ENCODE peak calls at places on chromosomes 2 and 18, in ten cellular contexts. E is fibroblast of lung, M is upper lobe of right lung, T is transverse colon, P is heart right ventricle, N is A549, B is fibroblast of the aortic adventitia, A is ascending aorta, G is left lung, C is keratinocyte. D is an unnamed sample.

GRCh38 chr18:73043231-73044000 is 175.6 kb upstream of the NETO1 start:
- DNase-seq in M (no peak), G (no peak), E (no peak), B (no peak), C (no peak), N (no peak), P (no peak), A (no peak), T (no peak), D (no peak)

GRCh38 chr18:57813245-57813644 is 10.1 kb upstream of the ATP8B1 start:
- DNase-seq in A (no peak), G (no peak), E (peak), T (no peak), N (peak), M (no peak), B (peak), C (peak), P (no peak), D (peak)

GRCh38 chr2:128486640-128487375 is 168.1 kb upstream of the HS6ST1 start:
- DNase-seq in E (no peak), M (peak), A (peak), C (no peak), P (no peak), T (no peak), G (no peak), N (no peak), B (no peak), D (no peak)

GRCh38 chr2:21220930-21221329 is 97.2 kb downstream of the TDRD15 start:
- DNase-seq in A (peak), T (no peak), N (no peak), E (no peak), C (peak), G (no peak), P (no peak), M (no peak), B (no peak), D (peak)

GRCh38 chr2:43083278-43083677 is 143.1 kb downstream of the ZFP36L2 start:
- DNase-seq in N (no peak), T (no peak), P (peak), A (no peak), C (no peak), M (no peak), E (peak), B (peak), G (no peak), D (no peak)

GRCh38 chr18:9106800-9107574 is 4.5 kb downstream of the NDUFV2 start:
- DNase-seq in C (no peak), P (no peak), G (no peak), E (no peak), M (no peak), A (no peak), N (no peak), B (no peak), T (no peak), D (no peak)

GRCh38 chr18:45606007-45606406 is 9.3 kb upstream of the SLC14A2 start:
- DNase-seq in A (no peak), E (no peak), T (no peak), B (no peak), N (no peak), P (no peak), G (no peak), M (no peak), C (no peak), D (no peak)

GRCh38 chr2:693606-694005 is 16.4 kb upstream of the TMEM18 start:
- DNase-seq in N (no peak), A (no peak), P (no peak), G (no peak), T (no peak), B (no peak), C (no peak), M (no peak), E (peak), D (no peak)

GRCh38 chr2:29844713-29845320 is 76.6 kb downstream of the ALK start:
- DNase-seq in P (no peak), T (no peak), B (peak), G (no peak), N (no peak), M (no peak), A (no peak), E (no peak), C (no peak), D (no peak)

GRCh38 chr2:158936978-158937377 is 31.5 kb upstream of the TANC1 start:
- DNase-seq in T (no peak), P (peak), N (no peak), C (peak), G (peak), A (no peak), B (peak), E (peak), M (no peak), D (no peak)

GRCh38 chr18:70234667-70235459 is 29.4 kb upstream of the RTTN start:
- DNase-seq in C (no peak), T (no peak), N (peak), M (no peak), G (no peak), A (no peak), E (peak), B (no peak), P (peak), D (no peak)

GRCh38 chr2:127619901-127620705 is 25.9 kb upstream of the GPR17 start:
- DNase-seq in A (peak), N (no peak), T (peak), G (peak), P (peak), M (peak), C (no peak), B (no peak), E (no peak), D (no peak)

GRCh38 chr18:60873708-60874107 is 459.5 kb upstream of the CDH20 start:
- DNase-seq in M (no peak), A (no peak), G (no peak), C (no peak), N (no peak), B (peak), P (no peak), E (peak), T (no peak), D (no peak)

GRCh38 chr2:75570948-75571729 is 10.4 kb upstream of the EVA1A start:
- DNase-seq in P (peak), T (no peak), M (no peak), C (no peak), N (no peak), A (no peak), B (peak), E (peak), G (peak), D (peak)

GRCh38 chr2:234411793-234412192 is 85.1 kb downstream of the ARL4C start:
- DNase-seq in P (no peak), B (no peak), G (no peak), A (no peak), E (no peak), M (no peak), T (no peak), C (no peak), N (no peak), D (no peak)

GRCh38 chr2:127118467-127118866 is 11.5 kb upstream of the BIN1 start:
- DNase-seq in E (no peak), M (no peak), P (no peak), G (no peak), A (no peak), N (no peak), T (no peak), B (no peak), C (no peak), D (no peak)

GRCh38 chr2:46982356-46983064 is 66.9 kb upstream of the MCFD2 start:
- DNase-seq in P (no peak), E (no peak), C (no peak), T (no peak), B (peak), A (no peak), G (no peak), M (no peak), N (no peak), D (no peak)

GRCh38 chr2:15816226-15816625 is 124.1 kb upstream of the MYCN start:
- DNase-seq in G (no peak), M (no peak), N (no peak), T (no peak), E (no peak), C (no peak), A (no peak), P (no peak), B (no peak), D (no peak)

GRCh38 chr2:436203-436602 is 148.3 kb upstream of the ALKAL2 start:
- DNase-seq in E (no peak), N (no peak), G (no peak), T (no peak), C (no peak), A (no peak), B (no peak), M (no peak), P (no peak), D (no peak)

GRCh38 chr2:121897335-121897970 is 142.0 kb downstream of the TSN start:
- DNase-seq in E (peak), T (no peak), G (no peak), P (no peak), B (peak), N (peak), C (no peak), M (no peak), A (no peak), D (no peak)

GRCh38 chr2:42252464-42252863 is 83.3 kb downstream of the EML4 start:
- DNase-seq in A (no peak), B (no peak), T (no peak), N (no peak), P (no peak), C (no peak), G (no peak), M (no peak), E (no peak), D (no peak)

GRCh38 chr18:79544386-79544963 is 135.1 kb upstream of the CTDP1 start:
- DNase-seq in M (peak), B (no peak), A (no peak), P (no peak), N (no peak), C (no peak), T (no peak), G (peak), E (no peak), D (no peak)

GRCh38 chr2:232541195-232541960 is 1.9 kb downstream of the CHRNG start:
- DNase-seq in E (no peak), M (peak), C (no peak), N (no peak), P (no peak), B (no peak), G (no peak), T (no peak), A (no peak), D (no peak)

GRCh38 chr2:144504191-144504590 is 15.7 kb downstream of the ZEB2 start:
- DNase-seq in G (no peak), P (no peak), A (no peak), N (no peak), M (no peak), E (no peak), C (no peak), T (no peak), B (no peak), D (no peak)

GRCh38 chr2:207854484-207855386 is 85.0 kb upstream of the FZD5 start:
- DNase-seq in A (no peak), M (no peak), G (no peak), E (no peak), C (no peak), T (no peak), P (no peak), N (no peak), B (peak), D (peak)

GRCh38 chr2:239153806-239154591 is 246.8 kb downstream of the HDAC4 start:
- DNase-seq in P (no peak), E (no peak), M (peak), G (no peak), T (no peak), A (peak), B (no peak), C (no peak), N (no peak), D (no peak)

GRCh38 chr18:49613141-49613641 is 51.3 kb downstream of the LIPG start:
- DNase-seq in C (no peak), A (no peak), G (no peak), M (no peak), P (no peak), N (no peak), B (no peak), T (no peak), E (no peak), D (no peak)

GRCh38 chr18:79405781-79406575 is 10.2 kb downstream of the NFATC1 start:
- DNase-seq in P (peak), C (no peak), A (peak), N (no peak), M (peak), E (no peak), G (peak), B (no peak), T (peak), D (no peak)

GRCh38 chr2:222024934-222025890 is 273.6 kb downstream of the PAX3 start:
- DNase-seq in M (no peak), P (no peak), E (peak), C (no peak), B (peak), G (no peak), A (no peak), T (no peak), N (peak), D (no peak)

GRCh38 chr2:222025891-222026271 is 272.9 kb downstream of the PAX3 start:
- DNase-seq in P (no peak), A (no peak), E (no peak), N (no peak), M (no peak), T (no peak), B (no peak), G (no peak), C (no peak), D (no peak)
- H3K4me3 ChIP-seq in P (no peak), A (no peak), E (no peak), N (no peak), M (no peak), T (no peak), B (no peak), G (no peak), C (no peak), D (no peak)

GRCh38 chr2:206229642-206230041 is 44.8 kb upstream of the ZDBF2 start:
- DNase-seq in M (no peak), C (no peak), P (no peak), B (peak), N (no peak), E (no peak), A (no peak), G (no peak), T (no peak), D (no peak)

GRCh38 chr2:206232287-206233035 is 42.0 kb upstream of the ZDBF2 start:
- DNase-seq in M (no peak), G (no peak), B (peak), N (no peak), C (no peak), E (no peak), T (no peak), A (no peak), P (no peak), D (no peak)

GRCh38 chr2:206225435-206226232 is 48.8 kb upstream of the ZDBF2 start:
- DNase-seq in B (no peak), P (no peak), N (no peak), M (no peak), T (no peak), G (no peak), C (no peak), A (no peak), E (no peak), D (no peak)

GRCh38 chr2:206231669-206232286 is 42.7 kb upstream of the ZDBF2 start:
- DNase-seq in E (no peak), P (no peak), M (no peak), B (no peak), A (no peak), T (no peak), C (no peak), N (no peak), G (no peak), D (no peak)

DNA sequence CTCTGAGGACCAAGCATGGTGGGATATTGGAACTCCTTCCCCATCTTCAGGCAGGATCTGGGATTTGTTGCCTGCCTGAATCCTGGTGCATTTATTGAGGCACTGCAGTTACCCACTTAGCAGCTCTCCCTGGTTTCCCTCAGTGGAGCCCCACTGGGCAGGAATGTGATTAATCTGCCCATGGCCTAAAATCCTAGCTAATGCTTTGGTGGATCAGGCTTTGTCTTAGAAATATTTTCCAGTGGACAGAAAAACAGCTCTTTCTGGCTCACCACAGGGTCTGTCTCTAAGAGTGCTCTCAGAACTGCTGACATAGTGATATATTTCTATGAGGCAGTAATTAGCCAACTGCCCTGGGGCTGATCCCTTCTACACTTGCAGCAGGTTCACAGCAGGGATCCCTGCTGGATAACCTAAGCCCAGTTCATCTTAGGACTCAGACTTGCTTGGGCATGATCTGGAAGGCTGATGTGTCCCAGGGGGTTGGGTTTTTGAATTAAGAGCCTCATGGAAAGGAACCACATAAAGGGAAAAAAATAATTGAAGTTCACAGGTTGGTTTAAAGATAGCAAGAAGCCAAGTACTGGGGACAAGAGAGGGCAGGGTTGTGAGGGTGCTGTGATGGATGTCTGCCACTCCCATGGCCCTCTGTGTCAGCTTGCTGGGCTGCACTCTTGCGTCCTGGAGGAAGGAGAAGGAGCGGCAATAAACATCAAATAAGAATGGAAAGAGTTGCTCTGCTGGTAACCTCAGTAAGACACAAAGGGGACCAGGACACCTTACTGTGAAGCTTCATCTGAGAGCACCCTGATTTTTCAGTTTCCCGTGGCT is 44.2 kb upstream of the ZDBF2 start:
- DNase-seq in C (peak), P (no peak), B (peak), A (no peak), E (no peak), T (no peak), G (no peak), N (no peak), M (no peak), D (no peak)
- TF ChIP-seq CTCF in C (no peak), P (no peak), B (peak), A (no peak), E (no peak), T (no peak), G (no peak), N (no peak), M (no peak), D (no peak)

DNA sequence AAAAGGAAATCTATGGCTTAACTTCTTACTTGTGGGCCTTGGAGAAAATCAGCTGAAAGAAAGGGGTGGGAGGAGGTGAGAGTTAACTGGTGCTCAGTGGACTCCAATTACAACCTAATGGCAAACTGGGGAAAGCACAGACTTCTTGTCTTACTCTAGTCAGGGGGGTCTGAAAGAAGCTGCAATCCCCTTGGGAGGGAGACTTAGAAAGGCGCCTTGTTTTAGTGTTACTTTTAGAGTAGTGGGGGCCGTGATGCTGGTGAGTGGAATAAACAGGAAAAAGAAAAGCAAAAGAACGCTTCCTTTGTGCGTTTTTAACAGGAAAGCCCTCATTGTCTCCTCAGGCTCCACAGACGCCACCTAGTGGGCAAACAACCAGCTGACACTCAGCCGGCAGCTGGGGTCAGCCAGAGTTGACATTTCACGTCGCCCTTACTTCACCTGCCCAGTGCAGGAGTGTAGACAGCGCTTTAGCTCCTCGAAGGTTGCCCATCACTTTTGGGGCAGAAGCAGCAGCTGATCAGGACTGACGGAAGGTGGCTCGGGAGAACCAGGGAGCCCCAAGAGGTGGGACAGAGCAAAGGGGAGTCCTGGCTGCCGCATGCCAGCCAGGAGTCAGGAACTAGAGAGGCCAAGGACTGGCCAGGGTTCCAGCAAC is 55.9 kb upstream of the GORASP2 start:
- DNase-seq in M (peak), G (peak), N (peak), P (peak), C (no peak), T (peak), A (peak), B (peak), E (peak), D (no peak)
- H3K4me3 ChIP-seq in M (no peak), G (no peak), N (no peak), P (peak), C (peak), T (peak), A (peak), B (peak), E (peak), D (peak)

GRCh38 chr18:32317651-32318050 is 127.8 kb downstream of the MEP1B start:
- DNase-seq in N (no peak), G (no peak), A (no peak), B (peak), T (no peak), P (no peak), M (no peak), C (no peak), E (peak), D (no peak)

GRCh38 chr18:32319084-32319483 is 129.2 kb downstream of the MEP1B start:
- DNase-seq in A (no peak), C (no peak), P (no peak), G (no peak), E (no peak), B (no peak), N (no peak), T (no peak), M (no peak), D (no peak)

GRCh38 chr18:32315881-32316280 is 126.0 kb downstream of the MEP1B start:
- DNase-seq in M (no peak), P (no peak), C (no peak), G (no peak), A (no peak), E (peak), N (no peak), B (peak), T (no peak), D (no peak)

GRCh38 chr18:32321826-32322225 is 132.0 kb downstream of the MEP1B start:
- DNase-seq in M (no peak), E (no peak), N (no peak), A (no peak), G (no peak), P (no peak), B (no peak), T (no peak), C (no peak), D (no peak)

DNA sequence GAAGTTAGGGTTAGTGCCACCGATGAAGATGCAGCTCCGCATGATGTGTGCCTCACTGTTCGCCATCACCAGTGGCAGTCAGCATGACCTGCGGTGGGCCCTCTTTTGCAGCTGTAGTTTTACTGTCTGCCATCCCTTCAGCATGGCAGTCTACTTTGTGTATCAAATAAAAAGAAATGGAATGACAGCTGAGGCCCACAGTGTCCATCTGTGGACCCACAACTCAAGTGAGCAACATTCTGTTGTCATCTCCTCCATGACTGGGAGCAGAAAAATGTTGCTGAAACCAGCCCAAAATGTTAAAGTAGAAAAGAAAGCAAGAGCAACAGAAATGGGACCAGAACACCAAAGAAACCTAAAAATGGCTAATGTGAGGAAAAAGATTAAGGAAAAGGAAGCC is 128.7 kb downstream of the MEP1B start:
- DNase-seq in G (no peak), T (no peak), E (no peak), M (no peak), A (no peak), P (no peak), C (no peak), N (no peak), B (no peak), D (no peak)
- TF ChIP-seq CTCF in G (no peak), T (no peak), E (no peak), M (no peak), A (no peak), P (no peak), C (no peak), N (no peak), B (no peak), D (no peak)

DNA sequence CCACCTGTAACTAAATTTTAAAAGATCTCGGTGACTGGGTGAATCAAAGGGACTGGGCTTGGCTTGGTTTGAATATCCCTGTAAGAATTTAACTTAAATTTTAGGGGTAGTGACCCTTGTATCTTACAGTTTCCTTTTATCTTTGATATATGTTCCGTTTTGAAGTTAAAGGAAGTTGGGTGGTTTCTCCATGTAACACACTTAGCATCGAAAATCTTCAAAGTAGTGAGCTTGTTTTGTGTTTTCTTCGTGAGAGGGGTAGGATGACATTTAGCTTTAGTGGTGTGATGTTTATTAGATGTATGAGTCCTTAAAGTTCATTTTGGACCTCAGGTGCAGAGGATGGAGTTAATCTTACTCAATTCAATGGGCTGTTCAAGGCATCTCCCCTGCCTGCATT is 1.6 kb downstream of the WDR7 start:
- DNase-seq in P (no peak), T (no peak), B (no peak), G (no peak), C (no peak), E (no peak), A (no peak), N (no peak), M (no peak), D (no peak)
- H3K4me3 ChIP-seq in P (peak), T (no peak), B (no peak), G (peak), C (no peak), E (no peak), A (no peak), N (no peak), M (no peak), D (no peak)

GRCh38 chr2:214649440-214650205 is 159.9 kb downstream of the BARD1 start:
- DNase-seq in N (no peak), M (no peak), A (no peak), B (peak), C (no peak), P (no peak), G (no peak), T (no peak), E (no peak), D (peak)
- TF ChIP-seq CTCF in N (no peak), M (no peak), A (no peak), B (no peak), C (no peak), P (no peak), G (no peak), T (no peak), E (no peak), D (no peak)

D was measured in epithelial cell of proximal tubule.